ENCODE peak calls at places on chromosomes 5 and 9, in nine cellular contexts. M is HT-29; J is foreskin fibroblast; K is stimulated activated CD4-positive, alpha-beta T cell treated with anti-CD3 and anti-CD28 coated beads, Interleukin-2, amount 100 ng/mL, for 48 hours; A is neuronal stem cell; T is left lung; X is SK-N-DZ; E is activated naive CD4-positive, alpha-beta T cell; Z is NCI-H2227 treated with DMSO at 0.1 percent for 48 hours. I is an unnamed sample.
A peak's percentile ranks its signal among the peaks of the same experiment; 100 is the strongest.

GRCh38 chr9:98852961-98853360 is 45.5 kb downstream of the GALNT12 start:
- DNase-seq in M (no peak), J (no peak), K (no peak), A (no peak), T (no peak), X (no peak), E (no peak), Z (no peak), I (no peak)

GRCh38 chr5:147417133-147417813 is 92.6 kb downstream of the DPYSL3 start:
- DNase-seq in M (peak; percentile 56), J (no peak), K (no peak), A (no peak), T (peak; percentile 60), X (no peak), E (no peak), Z (no peak), I (no peak)

GRCh38 chr9:130467371-130467770 is 22.6 kb downstream of the ASS1 start:
- DNase-seq in M (no peak), J (no peak), K (no peak), A (no peak), T (no peak), X (peak; percentile 58), E (no peak), Z (peak; percentile 82), I (no peak)

GRCh38 chr5:143177263-143177994 is 226.1 kb downstream of the NR3C1 start:
- DNase-seq in M (no peak), J (peak; percentile 14), K (no peak), A (no peak), T (peak; percentile 47), X (no peak), E (no peak), Z (no peak), I (no peak)

GRCh38 chr9:130036099-130036498 is 6.9 kb downstream of the FNBP1 start:
- DNase-seq in M (no peak), J (peak; percentile 36), K (no peak), A (no peak), T (no peak), X (no peak), E (no peak), Z (no peak), I (no peak)

GRCh38 chr5:96214442-96215197 is 218.4 kb downstream of the PCSK1 start:
- DNase-seq in M (peak; percentile 26), J (no peak), K (no peak), A (no peak), T (no peak), X (no peak), E (no peak), Z (no peak), I (no peak)

GRCh38 chr9:36625006-36625600 is 52.4 kb downstream of the MELK start:
- DNase-seq in M (no peak), J (peak; percentile 79), K (no peak), A (no peak), T (peak; percentile 41), X (no peak), E (no peak), Z (no peak), I (no peak)

GRCh38 chr5:36398137-36398536 is 96.4 kb upstream of the RANBP3L start:
- DNase-seq in M (peak; percentile 20), J (no peak), K (no peak), A (peak; percentile 40), T (no peak), X (no peak), E (no peak), Z (no peak), I (no peak)

GRCh38 chr9:137828527-137829259 is 48.9 kb upstream of the CACNA1B start:
- DNase-seq in M (peak; percentile 17), J (no peak), K (no peak), A (peak; percentile 32), T (no peak), X (no peak), E (no peak), Z (no peak), I (no peak)

GRCh38 chr5:1471997-1472963 is 27.0 kb upstream of the SLC6A3 start:
- DNase-seq in M (no peak), J (no peak), K (no peak), A (no peak), T (peak; percentile 32), X (no peak), E (no peak), Z (no peak), I (no peak)

GRCh38 chr5:171492781-171493180 is 73.3 kb downstream of the FGF18 start:
- DNase-seq in M (no peak), J (no peak), K (no peak), A (no peak), T (no peak), X (peak; percentile 72), E (no peak), Z (no peak), I (no peak)

GRCh38 chr9:87599901-87600610 is 102.4 kb downstream of the DAPK1 start:
- DNase-seq in M (peak; percentile 16), J (peak; percentile 60), K (no peak), A (no peak), T (no peak), X (no peak), E (no peak), Z (no peak), I (no peak)